ENCODE peak calls at places on chromosomes 4 and X, in six cellular contexts. A, M, D, H, U and I are unnamed samples.
A peak's percentile ranks its signal among the peaks of the same experiment; 100 is the strongest.

GRCh38 chrX:76148011-76148665 is 24.7 kb upstream of the PBDC1 start:
- DNase-seq in D (peak; percentile 43), M (peak; percentile 65), A (no peak), U (peak; percentile 22), H (no peak), I (no peak)

GRCh38 chr4:139718833-139719232 is 53.2 kb downstream of the MGST2 start:
- DNase-seq in D (no peak), A (no peak), M (no peak), U (no peak), H (no peak), I (no peak)

GRCh38 chr4:108060164-108060563 is 70.5 kb downstream of the HADH start:
- DNase-seq in H (peak; percentile 21), M (no peak), A (no peak), D (peak; percentile 44), U (peak; percentile 31), I (peak; percentile 32)

GRCh38 chrX:13201605-13202219 is 118.1 kb downstream of the ATXN3L start:
- DNase-seq in D (no peak), A (no peak), H (no peak), M (no peak), U (no peak), I (no peak)

GRCh38 chr4:100424376-100424775 is 93.4 kb downstream of the EMCN start:
- DNase-seq in U (no peak), M (no peak), D (no peak), H (no peak), A (no peak), I (no peak)

GRCh38 chrX:120568047-120568446 is 7.3 kb upstream of the CUL4B start:
- DNase-seq in M (no peak), U (no peak), A (no peak), D (no peak), H (no peak), I (no peak)

GRCh38 chr4:73870778-73871177 is 1.6 kb downstream of the CXCL1 start:
- DNase-seq in H (no peak), U (peak; percentile 47), D (peak; percentile 32), M (no peak), A (no peak), I (no peak)

GRCh38 chrX:1480082-1480785 is 27.5 kb upstream of the ASMTL start:
- DNase-seq in H (no peak), M (peak; percentile 65), D (no peak), A (no peak), U (no peak), I (no peak)

GRCh38 chrX:154486052-154486395 is 391 bp downstream of the UBL4A start:
- DNase-seq in U (no peak), M (no peak), H (no peak), A (peak; percentile 21), D (no peak), I (no peak)

GRCh38 chr4:70182517-70183167 is 12.9 kb upstream of the ODAM start:
- DNase-seq in A (no peak), D (peak; percentile 4), H (no peak), M (no peak), U (no peak), I (no peak)

GRCh38 chrX:1464282-1465131 is 11.8 kb upstream of the ASMTL start:
- DNase-seq in D (no peak), H (no peak), M (no peak), A (no peak), U (no peak), I (no peak)

GRCh38 chr4:186723207-186724047 is at the start of gene FAT1:
- DNase-seq in H (peak; percentile 60), A (no peak), D (peak; percentile 80), M (peak; percentile 64), U (peak; percentile 63), I (no peak)

GRCh38 chr4:5532100-5532499 is 176.3 kb downstream of the EVC2 start:
- DNase-seq in U (no peak), H (no peak), M (no peak), A (no peak), D (no peak), I (no peak)

GRCh38 chr4:152369903-152370296 is 166.0 kb downstream of the FBXW7 start:
- DNase-seq in A (no peak), M (no peak), U (no peak), D (peak; percentile 48), H (no peak), I (no peak)

GRCh38 chr4:183610033-183610432 is 49.0 kb downstream of the RWDD4 start:
- DNase-seq in U (peak; percentile 22), A (no peak), M (peak; percentile 58), H (peak; percentile 75), D (peak; percentile 61), I (no peak)

GRCh38 chrX:107766470-107767140 is 9.0 kb downstream of the TSC22D3 start:
- DNase-seq in M (peak; percentile 1), H (no peak), D (peak; percentile 67), A (no peak), U (peak; percentile 34), I (no peak)

GRCh38 chr4:150971901-150972300 is 43.2 kb downstream of the LRBA start:
- DNase-seq in U (peak; percentile 5), A (no peak), H (no peak), D (peak; percentile 20), M (no peak), I (no peak)

GRCh38 chr4:25313194-25313895 is 771 bp downstream of the ZCCHC4 start:
- DNase-seq in D (no peak), M (no peak), A (no peak), U (no peak), H (no peak), I (no peak)

GRCh38 chrX:130805906-130806305 is 97.1 kb downstream of the ENOX2 start:
- DNase-seq in U (peak; percentile 1), A (no peak), H (no peak), D (peak; percentile 34), M (peak; percentile 38), I (no peak)

GRCh38 chr4:2269206-2269531 is 7.3 kb upstream of the MXD4 start:
- DNase-seq in A (no peak), H (no peak), D (no peak), M (no peak), U (no peak), I (no peak)

GRCh38 chrX:31280580-31280979 is 208.7 kb upstream of the FTHL17 start:
- DNase-seq in D (no peak), U (peak; percentile 43), M (no peak), A (no peak), H (no peak), I (no peak)

GRCh38 chrX:23901065-23901464 is 6.7 kb downstream of the APOO start:
- DNase-seq in D (peak; percentile 55), H (peak; percentile 84), A (no peak), M (peak; percentile 90), U (peak; percentile 84), I (no peak)

GRCh38 chr4:114401483-114401882 is 197.1 kb upstream of the UGT8 start:
- DNase-seq in U (no peak), M (no peak), A (no peak), H (no peak), D (no peak), I (no peak)

GRCh38 chr4:183797041-183797444 is 108.1 kb upstream of the STOX2 start:
- DNase-seq in U (no peak), M (no peak), A (no peak), D (no peak), H (peak; percentile 49), I (no peak)

GRCh38 chr4:59339631-59340030 is 1860.5 kb upstream of the ADGRL3 start:
- DNase-seq in H (no peak), D (no peak), A (no peak), M (peak; percentile 5), U (no peak), I (no peak)

GRCh38 chr4:57080781-57081650 is 29.2 kb downstream of the IGFBP7 start:
- DNase-seq in A (no peak), U (peak; percentile 91), D (peak; percentile 96), M (peak; percentile 95), H (peak; percentile 62), I (peak; percentile 94)

GRCh38 chrX:97860206-97860605 is 976.5 kb downstream of the RPA4 start:
- DNase-seq in M (peak; percentile 68), A (no peak), D (no peak), H (no peak), U (no peak), I (no peak)